ENCODE peak calls at places on chromosomes 3 and 15, in nine cellular contexts. T, D, O, U, Q, E, N, Y and Z are unnamed samples.

GRCh38 chr3:123658118-123658859 is 73.4 kb upstream of the HACD2 start:
- DNase-seq in T (peak; percentile 58), D (no peak), O (peak; percentile 92), U (no peak), Q (peak; percentile 63), E (no peak), N (no peak), Y (no peak), Z (no peak)

GRCh38 chr3:80855482-80855881 is 906.0 kb downstream of the GBE1 start:
- DNase-seq in T (no peak), D (no peak), O (no peak), U (no peak), Q (no peak), E (no peak), N (no peak), Y (no peak), Z (no peak)

GRCh38 chr3:43198791-43199644 is 87.3 kb upstream of the SNRK start:
- DNase-seq in T (no peak), D (no peak), O (no peak), U (no peak), Q (no peak), E (no peak), N (no peak), Y (no peak), Z (no peak)

GRCh38 chr3:134754768-134755559 is 40.1 kb upstream of the EPHB1 start:
- DNase-seq in T (peak; percentile 40), D (peak; percentile 29), O (peak; percentile 79), U (no peak), Q (no peak), E (no peak), N (peak; percentile 81), Y (peak; percentile 10), Z (peak; percentile 29)

GRCh38 chr3:43689766-43690399 is 855 bp upstream of the ABHD5 start:
- DNase-seq in T (no peak), D (no peak), O (no peak), U (no peak), Q (no peak), E (no peak), N (no peak), Y (no peak), Z (no peak)

GRCh38 chr15:81785679-81786078 is 260.1 kb downstream of the MEX3B start:
- DNase-seq in T (no peak), D (no peak), O (no peak), U (no peak), Q (no peak), E (no peak), N (peak; percentile 26), Y (no peak), Z (no peak)

GRCh38 chr3:181711325-181712135 is at the start of gene SOX2:
- DNase-seq in T (peak; percentile 77), D (peak; percentile 39), O (no peak), U (peak; percentile 17), Q (peak; percentile 74), E (no peak), N (peak; percentile 83), Y (peak; percentile 38), Z (no peak)

GRCh38 chr15:77226652-77227051 is 155.7 kb upstream of the TSPAN3 start:
- DNase-seq in T (no peak), D (no peak), O (no peak), U (no peak), Q (no peak), E (no peak), N (no peak), Y (no peak), Z (no peak)

GRCh38 chr3:73707772-73708171 is 83.0 kb upstream of the PDZRN3 start:
- DNase-seq in T (peak; percentile 60), D (no peak), O (no peak), U (no peak), Q (no peak), E (no peak), N (no peak), Y (no peak), Z (no peak)

GRCh38 chr3:119643528-119643927 is 16.9 kb downstream of the POPDC2 start:
- DNase-seq in T (peak; percentile 56), D (no peak), O (no peak), U (no peak), Q (no peak), E (no peak), N (no peak), Y (peak; percentile 41), Z (no peak)

GRCh38 chr3:45940781-45941365 is 2.4 kb upstream of the CXCR6 start:
- DNase-seq in T (no peak), D (no peak), O (no peak), U (no peak), Q (no peak), E (no peak), N (no peak), Y (no peak), Z (no peak)

GRCh38 chr15:45549831-45550230 is 27.3 kb upstream of the SLC30A4 start:
- DNase-seq in T (peak; percentile 19), D (no peak), O (no peak), U (no peak), Q (no peak), E (no peak), N (no peak), Y (no peak), Z (no peak)

GRCh38 chr3:18720543-18720942 is 295.4 kb upstream of the SATB1 start:
- DNase-seq in T (no peak), D (no peak), O (no peak), U (no peak), Q (no peak), E (no peak), N (no peak), Y (no peak), Z (no peak)

GRCh38 chr3:42116466-42116865 is 25.3 kb downstream of the TRAK1 start:
- DNase-seq in T (no peak), D (no peak), O (no peak), U (no peak), Q (no peak), E (no peak), N (no peak), Y (no peak), Z (no peak)

GRCh38 chr15:85306946-85307686 is 73.3 kb upstream of the AKAP13 start:
- DNase-seq in T (no peak), D (no peak), O (no peak), U (no peak), Q (no peak), E (no peak), N (no peak), Y (no peak), Z (no peak)

GRCh38 chr15:85302271-85302670 is 78.1 kb upstream of the AKAP13 start:
- DNase-seq in T (no peak), D (no peak), O (no peak), U (no peak), Q (no peak), E (no peak), N (no peak), Y (no peak), Z (no peak)

GRCh38 chr15:85307687-85308045 is 72.7 kb upstream of the AKAP13 start:
- DNase-seq in T (no peak), D (no peak), O (no peak), U (no peak), Q (no peak), E (no peak), N (no peak), Y (no peak), Z (no peak)

DNA sequence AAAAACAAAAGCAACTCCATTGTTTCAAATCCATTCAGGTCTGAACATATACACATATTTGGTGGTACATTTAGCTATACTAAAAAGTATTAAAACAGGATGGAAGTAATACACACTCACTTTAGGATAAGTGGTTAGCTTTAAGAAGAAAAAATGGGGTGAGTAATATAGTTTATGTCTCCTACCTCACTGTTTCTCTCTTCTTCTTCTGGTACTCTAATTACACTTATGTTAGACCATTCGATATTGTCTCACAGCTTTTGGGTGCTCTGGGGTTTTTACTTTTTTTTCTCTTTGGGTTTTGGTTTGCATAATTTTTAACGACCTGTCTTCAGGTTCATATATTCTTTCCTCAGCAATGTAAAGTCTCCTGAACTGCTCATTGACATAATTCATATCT is 75.4 kb upstream of the AKAP13 start:
- DNase-seq in T (no peak), D (no peak), O (no peak), U (no peak), Q (no peak), E (no peak), N (no peak), Y (no peak), Z (no peak)
- H3K4me1 ChIP-seq in T (no peaks in the 10 kb centered on the region), D (no peaks in the 10 kb centered on the region), O (no peaks in the 10 kb centered on the region), U (no peaks in the 10 kb centered on the region), Q (no peaks in the 10 kb centered on the region), E (no peaks in the 10 kb centered on the region), N (no peaks in the 10 kb centered on the region), Y (no peaks in the 10 kb centered on the region), Z (no peaks in the 10 kb centered on the region)

GRCh38 chr3:66410371-66410770 is 90.5 kb downstream of the LRIG1 start:
- DNase-seq in T (no peak), D (no peak), O (no peak), U (no peak), Q (no peak), E (no peak), N (no peak), Y (no peak), Z (no peak)
- H3K4me1 ChIP-seq in T (peaks cover 31% of the 10 kb centered on the region), D (peaks cover 26% of the 10 kb centered on the region), O (no peaks in the 10 kb centered on the region), U (no peaks in the 10 kb centered on the region), Q (no peaks in the 10 kb centered on the region), E (no peaks in the 10 kb centered on the region), N (peaks cover 4% of the 10 kb centered on the region), Y (no peaks in the 10 kb centered on the region), Z (peaks cover 5% of the 10 kb centered on the region)

DNA sequence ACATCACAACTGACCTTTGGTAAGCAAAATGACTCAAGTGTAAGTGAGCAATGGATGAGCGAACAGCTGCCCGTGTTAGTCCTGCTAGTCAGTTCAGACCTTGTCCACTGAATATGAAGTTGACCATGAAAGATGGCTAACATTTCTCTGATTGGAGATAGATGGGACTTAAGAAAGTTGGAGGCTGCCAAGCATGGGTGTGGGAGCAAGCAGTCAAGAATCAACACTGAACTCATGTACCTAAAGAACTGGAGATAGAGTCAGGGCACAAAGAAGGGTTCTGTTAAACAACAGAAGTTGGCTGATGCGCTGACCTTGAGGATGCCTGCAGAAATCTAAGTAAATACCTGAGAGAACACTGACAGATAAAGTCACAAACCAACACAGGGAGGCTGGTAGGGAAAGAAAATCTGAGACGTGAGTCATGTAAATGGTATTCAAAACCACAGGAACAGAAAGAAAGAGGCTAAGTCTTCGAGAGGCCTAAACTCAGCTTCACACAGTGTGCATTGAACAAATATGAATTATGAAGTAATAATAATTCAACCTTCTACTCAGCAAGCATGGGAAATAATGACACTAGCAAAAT is 30.7 kb upstream of the ANPEP start:
- DNase-seq in T (peak; percentile 90), D (no peak), O (no peak), U (no peak), Q (no peak), E (no peak), N (no peak), Y (peak; percentile 76), Z (no peak)
- H3K4me1 ChIP-seq in T (peaks cover 53% of the 10 kb centered on the region), D (peaks cover 56% of the 10 kb centered on the region), O (no peaks in the 10 kb centered on the region), U (no peaks in the 10 kb centered on the region), Q (no peaks in the 10 kb centered on the region), E (peaks cover 43% of the 10 kb centered on the region), N (no peaks in the 10 kb centered on the region), Y (peaks cover 39% of the 10 kb centered on the region), Z (no peaks in the 10 kb centered on the region)

GRCh38 chr3:147649475-147649874 is 240.3 kb downstream of the ZIC1 start:
- DNase-seq in T (no peak), D (no peak), O (no peak), U (no peak), Q (no peak), E (no peak), N (no peak), Y (no peak), Z (no peak)
- H3K4me1 ChIP-seq in T (peaks cover 32% of the 10 kb centered on the region), D (peaks cover 12% of the 10 kb centered on the region), O (peaks cover 8% of the 10 kb centered on the region), U (no peaks in the 10 kb centered on the region), Q (no peaks in the 10 kb centered on the region), E (no peaks in the 10 kb centered on the region), N (no peaks in the 10 kb centered on the region), Y (no peaks in the 10 kb centered on the region), Z (no peaks in the 10 kb centered on the region)